ENCODE peak calls at places on chromosomes 2 and 18, in seven cellular contexts. Q is prostate gland, R is iPS DF 6.9, U is foreskin keratinocyte, P is lower lobe of right lung, L is upper lobe of right lung, G is NT2/D1. I is an unnamed sample.
A peak's percentile ranks its signal among the peaks of the same experiment; 100 is the strongest.

GRCh38 chr2:166468124-166469024 is 25.7 kb downstream of the SCN7A start:
- DNase-seq in R (no peak), G (no peak), P (no peak), L (no peak), U (no peak), Q (no peak), I (no peak)

GRCh38 chr2:6957910-6958615 is 40.9 kb downstream of the RNF144A start:
- DNase-seq in U (no peak), R (no peak), P (no peak), L (no peak), Q (peak; percentile 2), G (no peak), I (no peak)

GRCh38 chr18:63376493-63377053 is 9.6 kb upstream of the KDSR start:
- DNase-seq in L (no peak), R (no peak), U (peak; percentile 9), G (no peak), P (no peak), Q (no peak), I (no peak)

GRCh38 chr2:168424112-168424951 is 31.7 kb upstream of the CERS6 start:
- DNase-seq in P (no peak), L (no peak), R (no peak), G (no peak), Q (no peak), U (no peak), I (no peak)

GRCh38 chr18:3577456-3577855 is 127.5 kb downstream of the TGIF1 start:
- DNase-seq in G (no peak), L (no peak), R (no peak), U (no peak), Q (no peak), P (no peak), I (no peak)

GRCh38 chr2:107009275-107009674 is 123.3 kb upstream of the ST6GAL2 start:
- DNase-seq in P (no peak), U (no peak), R (no peak), Q (no peak), L (no peak), G (no peak), I (no peak)

GRCh38 chr2:159617651-159618050 is 1.3 kb upstream of the BAZ2B start:
- DNase-seq in U (peak; percentile 45), G (peak; percentile 16), R (no peak), P (no peak), Q (peak; percentile 20), L (no peak), I (no peak)

GRCh38 chr2:8906208-8906607 is 68.8 kb upstream of the KIDINS220 start:
- DNase-seq in U (peak; percentile 82), P (no peak), Q (no peak), R (no peak), G (no peak), L (no peak), I (no peak)

GRCh38 chr2:182167882-182168281 is 182.2 kb downstream of the PPP1R1C start:
- DNase-seq in P (no peak), U (no peak), Q (no peak), R (no peak), L (no peak), G (no peak), I (no peak)

GRCh38 chr2:204881519-204882111 is 336.3 kb downstream of the PARD3B start:
- DNase-seq in L (no peak), P (no peak), G (peak; percentile 5), U (no peak), Q (no peak), R (no peak), I (no peak)

GRCh38 chr2:212523756-212524155 is 14.8 kb downstream of the ERBB4 start:
- DNase-seq in U (no peak), R (no peak), G (no peak), Q (no peak), P (no peak), L (no peak), I (no peak)

GRCh38 chr2:11863103-11863502 is 116.7 kb downstream of the LPIN1 start:
- DNase-seq in L (no peak), G (no peak), Q (no peak), R (no peak), P (no peak), U (no peak), I (no peak)

GRCh38 chr2:134917958-134918517 is 584 bp upstream of the CCNT2 start:
- DNase-seq in P (no peak), Q (peak; percentile 85), R (peak; percentile 33), L (no peak), G (peak; percentile 78), U (peak; percentile 87), I (no peak)

GRCh38 chr18:55012041-55012440 is 52.8 kb upstream of the CCDC68 start:
- DNase-seq in R (no peak), Q (no peak), L (no peak), G (no peak), U (no peak), P (no peak), I (no peak)

GRCh38 chr2:235577404-235578330 is 83.8 kb downstream of the AGAP1 start:
- DNase-seq in P (no peak), U (no peak), L (no peak), Q (no peak), G (no peak), R (no peak), I (peak; percentile 62)

DNA sequence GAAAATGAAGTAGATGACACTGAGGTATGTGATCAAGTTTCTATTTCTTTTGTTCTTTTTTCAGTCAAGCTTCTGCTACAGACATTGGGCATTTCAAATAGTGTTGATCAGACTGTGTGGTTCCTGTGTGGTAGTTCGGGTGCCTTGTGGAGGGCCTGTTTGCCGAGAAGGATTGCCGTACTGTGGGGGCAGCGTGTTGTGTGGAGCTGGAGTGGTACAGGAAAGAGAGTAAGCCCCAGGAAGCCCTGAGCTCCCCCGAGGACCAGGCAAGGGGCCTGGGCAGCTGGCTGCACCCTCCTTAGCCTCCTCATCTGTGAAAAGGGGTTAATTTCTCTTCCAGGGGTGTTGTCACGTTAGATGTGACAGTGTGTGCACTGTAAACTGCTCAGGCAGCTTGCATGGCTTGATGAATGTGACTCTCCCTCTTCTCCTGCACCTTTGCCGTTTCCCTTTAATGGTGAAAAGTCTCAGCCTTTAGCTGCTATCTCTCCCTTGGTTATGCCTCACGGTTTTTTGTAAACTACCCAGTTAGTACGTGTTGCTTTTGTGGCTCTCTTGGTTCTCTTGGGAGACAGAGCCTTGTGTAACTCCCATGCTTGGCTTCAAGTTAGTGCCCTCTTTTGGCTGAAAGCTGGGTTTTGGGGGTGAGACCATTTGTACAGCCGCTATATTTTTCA is 19.5 kb downstream of the C2orf74 start:
- DNase-seq in Q (no peak), L (no peak), U (no peak), R (no peak), P (no peak), G (no peak), I (no peak)
- H3K4me1 ChIP-seq in Q (peaks cover 11% of the 10 kb centered on the region), L (peaks cover 39% of the 10 kb centered on the region), U (peaks cover 23% of the 10 kb centered on the region), R (peaks cover 3% of the 10 kb centered on the region), P (peaks cover 43% of the 10 kb centered on the region), G (peaks cover 2% of the 10 kb centered on the region), I (peaks cover 37% of the 10 kb centered on the region)

GRCh38 chr2:117980783-117981676 is 32.8 kb downstream of the CCDC93 start:
- DNase-seq in U (peak; percentile 96), P (no peak), R (no peak), Q (no peak), L (no peak), G (no peak), I (no peak)

GRCh38 chr2:117982376-117983033 is 31.4 kb downstream of the CCDC93 start:
- DNase-seq in P (no peak), G (no peak), U (no peak), L (no peak), Q (no peak), R (no peak), I (no peak)

GRCh38 chr2:117981810-117982209 is 32.1 kb downstream of the CCDC93 start:
- DNase-seq in P (no peak), U (no peak), R (no peak), G (no peak), Q (no peak), L (no peak), I (no peak)

GRCh38 chr2:117984208-117984607 is 29.7 kb downstream of the CCDC93 start:
- DNase-seq in P (no peak), R (no peak), Q (no peak), U (no peak), L (no peak), G (no peak), I (no peak)

GRCh38 chr2:117983040-117983439 is 30.8 kb downstream of the CCDC93 start:
- DNase-seq in R (no peak), L (no peak), U (no peak), Q (no peak), P (no peak), G (no peak), I (no peak)
- H3K4me1 ChIP-seq in R (no peaks in the 10 kb centered on the region), L (peaks cover 12% of the 10 kb centered on the region), U (peaks cover 28% of the 10 kb centered on the region), Q (no peaks in the 10 kb centered on the region), P (peaks cover 26% of the 10 kb centered on the region), G (no peaks in the 10 kb centered on the region), I (peaks cover 2% of the 10 kb centered on the region)

DNA sequence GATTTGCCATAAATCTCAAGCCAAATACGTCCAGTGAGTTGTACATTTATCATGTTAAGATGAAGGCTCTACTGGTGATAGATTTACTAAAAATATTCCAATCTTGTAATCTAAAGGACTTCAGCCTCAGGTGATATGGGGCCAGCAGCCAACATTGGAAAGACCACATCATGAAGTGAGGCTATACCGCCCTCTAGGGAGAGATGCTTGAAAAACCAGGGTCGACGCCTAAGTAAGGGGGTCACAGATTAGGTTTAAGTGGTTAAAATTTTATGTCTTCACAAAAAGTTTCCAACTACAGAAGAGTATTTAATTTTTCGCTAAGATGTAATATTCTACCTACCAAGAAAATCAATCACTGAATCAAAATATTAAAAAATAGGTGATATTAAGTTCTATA is 33.3 kb downstream of the DOCK10 start:
- DNase-seq in U (no peak), P (no peak), Q (no peak), L (no peak), R (no peak), G (peak; percentile 30), I (no peak)
- H3K4me1 ChIP-seq in U (peaks cover 35% of the 10 kb centered on the region), P (peaks cover 12% of the 10 kb centered on the region), Q (no peaks in the 10 kb centered on the region), L (peaks cover 4% of the 10 kb centered on the region), R (peaks cover 3% of the 10 kb centered on the region), G (no peaks in the 10 kb centered on the region), I (no peaks in the 10 kb centered on the region)

GRCh38 chr2:216992056-216992455 is 132.2 kb upstream of the TNP1 start:
- DNase-seq in P (no peak), G (no peak), R (no peak), L (no peak), Q (no peak), U (no peak), I (peak; percentile 85)

GRCh38 chr2:216989335-216990129 is 129.7 kb upstream of the TNP1 start:
- DNase-seq in P (no peak), R (no peak), L (no peak), G (no peak), Q (no peak), U (no peak), I (no peak)

GRCh38 chr2:216994231-216994997 is 134.6 kb upstream of the TNP1 start:
- DNase-seq in U (no peak), P (no peak), L (no peak), Q (no peak), G (no peak), R (no peak), I (no peak)

GRCh38 chr2:216987176-216987809 is 127.4 kb upstream of the TNP1 start:
- DNase-seq in G (no peak), R (no peak), Q (no peak), U (no peak), P (no peak), L (no peak), I (peak; percentile 63)

DNA sequence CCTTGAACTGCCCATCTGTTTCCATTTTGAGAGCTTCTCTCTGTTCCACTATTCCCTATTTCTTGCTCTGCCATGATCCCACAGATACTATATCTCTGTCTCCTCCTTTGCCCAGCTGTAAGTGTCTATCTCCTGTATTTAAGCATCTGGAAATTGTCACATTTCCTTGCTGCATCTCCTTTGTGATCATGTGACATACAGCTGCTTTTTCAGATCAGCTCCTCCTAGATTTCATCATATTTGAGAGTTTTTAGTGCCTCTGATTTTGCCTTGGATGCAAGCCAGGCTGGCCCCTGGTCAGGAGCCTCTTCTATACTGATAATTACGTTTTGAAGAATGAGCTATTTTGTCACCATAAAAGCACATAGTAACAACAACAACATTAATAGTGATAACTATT is 131.7 kb upstream of the TNP1 start:
- DNase-seq in R (no peak), G (no peak), Q (no peak), L (no peak), P (no peak), U (no peak), I (peak; percentile 63)
- H3K4me1 ChIP-seq in R (no peaks in the 10 kb centered on the region), G (no peaks in the 10 kb centered on the region), Q (no peaks in the 10 kb centered on the region), L (peaks cover 3% of the 10 kb centered on the region), P (peaks cover 13% of the 10 kb centered on the region), U (no peaks in the 10 kb centered on the region), I (no peaks in the 10 kb centered on the region)

I was measured in kidney.